ENCODE peak calls at places on chromosome 12, in four cellular contexts. G is GM23248; V is effector memory CD4-positive, alpha-beta T cell; K is HTR-8/SVneo. J is an unnamed sample.

GRCh38 chr12:98582093-98582492 is 11.4 kb upstream of the SLC25A3 start:
- DNase-seq in G (peak), V (no peak), K (no peak), J (no peak)

GRCh38 chr12:2136901-2137300 is 84.1 kb downstream of the CACNA1C start:
- DNase-seq in G (no peak), V (no peak), K (no peak), J (no peak)

GRCh38 chr12:101064721-101065120 is 145.3 kb downstream of the SLC5A8 start:
- DNase-seq in G (no peak), V (no peak), K (no peak), J (no peak)

GRCh38 chr12:8709124-8709830 is 11.5 kb downstream of the RIMKLB start:
- DNase-seq in G (peak), V (no peak), K (no peak), J (no peak)

GRCh38 chr12:109016016-109016415 is 4.9 kb downstream of the SVOP start:
- DNase-seq in G (no peak), V (no peak), K (no peak), J (peak)

GRCh38 chr12:65952737-65953209 is 128.5 kb downstream of the HMGA2 start:
- DNase-seq in G (peak), V (no peak), K (no peak), J (no peak)

GRCh38 chr12:109261939-109262338 is 47.1 kb downstream of the FOXN4 start:
- DNase-seq in G (no peak), V (no peak), K (no peak), J (no peak)

GRCh38 chr12:96091833-96092232 is 56.4 kb upstream of the LTA4H start:
- DNase-seq in G (no peak), V (no peak), K (no peak), J (no peak)

GRCh38 chr12:16076970-16077527 is 165.9 kb downstream of the DERA start:
- DNase-seq in G (no peak), V (no peak), K (no peak), J (no peak)

GRCh38 chr12:4191642-4192041 is 81.9 kb upstream of the CCND2 start:
- DNase-seq in G (no peak), V (no peak), K (no peak), J (no peak)

GRCh38 chr12:106046947-106047346 is 91.8 kb downstream of the NUAK1 start:
- DNase-seq in G (no peak), V (no peak), K (no peak), J (no peak)